ENCODE peak calls at places on chromosomes 3 and 15, in four cellular contexts. N is activated naive CD4-positive, alpha-beta T cell treated with Interleukin-2 at 50 U/mL for 16 hours; U is DMS153; I is EH. R is an unnamed sample.

GRCh38 chr3:195802261-195802701 is 9.4 kb downstream of the MUC4 start:
- DNase-seq in N (peak; percentile 20), U (no peak), I (no peak), R (no peak)

GRCh38 chr3:195268608-195269309 is 2.2 kb downstream of the XXYLT1 start:
- DNase-seq in N (no peak), U (no peak), I (no peak), R (no peak)

GRCh38 chr3:24201301-24201700 is 256.2 kb downstream of the NR1D2 start:
- DNase-seq in N (no peak), U (no peak), I (no peak), R (peak; percentile 79)

GRCh38 chr3:122427857-122428471 is 12.1 kb upstream of the WDR5B start:
- DNase-seq in N (no peak), U (no peak), I (peak; percentile 8), R (no peak)

GRCh38 chr3:66153961-66154923 is 66.6 kb upstream of the SLC25A26 start:
- DNase-seq in N (no peak), U (no peak), I (peak; percentile 62), R (peak; percentile 43)

GRCh38 chr3:120449701-120450216 is 1.0 kb downstream of the FSTL1 start:
- DNase-seq in N (no peak), U (no peak), I (peak; percentile 92), R (peak; percentile 82)

GRCh38 chr15:81074773-81075172 is 59.3 kb upstream of the CFAP161 start:
- DNase-seq in N (no peak), U (no peak), I (no peak), R (no peak)

GRCh38 chr3:129490273-129490675 is 38.2 kb upstream of the RHO start:
- DNase-seq in N (peak; percentile 46), U (peak; percentile 63), I (peak; percentile 94), R (peak; percentile 97)

GRCh38 chr3:45748068-45748467 is 48.3 kb downstream of the SLC6A20 start:
- DNase-seq in N (no peak), U (no peak), I (no peak), R (no peak)

GRCh38 chr15:57213783-57214366 is 162.4 kb upstream of the CGNL1 start:
- DNase-seq in N (no peak), U (no peak), I (peak; percentile 61), R (peak; percentile 75)

GRCh38 chr3:139319428-139320402 is 24.1 kb upstream of the MRPS22 start:
- DNase-seq in N (no peak), U (no peak), I (no peak), R (peak; percentile 23)

GRCh38 chr15:89364741-89365450 is 30.3 kb upstream of the POLG start:
- DNase-seq in N (no peak), U (no peak), I (no peak), R (no peak)

GRCh38 chr15:81929557-81929956 is 116.3 kb downstream of the MEX3B start:
- DNase-seq in N (no peak), U (no peak), I (peak; percentile 21), R (no peak)

GRCh38 chr3:51099794-51100542 is 285.1 kb upstream of the MANF start:
- DNase-seq in N (no peak), U (peak; percentile 32), I (peak; percentile 63), R (peak; percentile 58)

GRCh38 chr3:130761730-130762311 is 15.2 kb upstream of the PIK3R4 start:
- DNase-seq in N (no peak), U (no peak), I (no peak), R (no peak)

GRCh38 chr15:47405768-47406167 is 311.5 kb upstream of the SEMA6D start:
- DNase-seq in N (no peak), U (no peak), I (no peak), R (no peak)

GRCh38 chr3:172070269-172070668 is 30.9 kb downstream of the FNDC3B start:
- DNase-seq in N (no peak), U (no peak), I (no peak), R (no peak)

GRCh38 chr15:32669870-32670623 is 28.5 kb downstream of the SCG5 start:
- DNase-seq in N (no peak), U (no peak), I (peak; percentile 92), R (peak; percentile 90)

GRCh38 chr3:141557961-141558706 is 71.3 kb downstream of the RASA2 start:
- DNase-seq in N (no peak), U (peak; percentile 27), I (no peak), R (no peak)

GRCh38 chr3:67998222-67998760 is 343.9 kb upstream of the SUCLG2 start:
- DNase-seq in N (no peak), U (no peak), I (no peak), R (no peak)

GRCh38 chr3:14605070-14605469 is 46.5 kb upstream of the CCDC174 start:
- DNase-seq in N (no peak), U (no peak), I (no peak), R (peak; percentile 22)

GRCh38 chr3:30075514-30075913 is 530.9 kb upstream of the TGFBR2 start:
- DNase-seq in N (no peak), U (no peak), I (peak; percentile 6), R (no peak)

GRCh38 chr15:63332367-63333078 is 49.1 kb downstream of the CA12 start:
- DNase-seq in N (no peak), U (no peak), I (peak; percentile 98), R (peak; percentile 97)

GRCh38 chr3:53650424-53650823 is 156.0 kb downstream of the CACNA1D start:
- DNase-seq in N (no peak), U (no peak), I (no peak), R (no peak)

GRCh38 chr3:171729452-171730334 is 80.6 kb downstream of the PLD1 start:
- DNase-seq in N (no peak), U (no peak), I (no peak), R (no peak)

GRCh38 chr3:70608434-70608833 is 296.0 kb upstream of the MDFIC2 start:
- DNase-seq in N (no peak), U (no peak), I (no peak), R (no peak)

GRCh38 chr15:63155486-63155885 is 1.8 kb downstream of the RPS27L start:
- DNase-seq in N (no peak), U (no peak), I (no peak), R (no peak)

GRCh38 chr15:86284630-86285029 is 205.0 kb downstream of the AGBL1 start:
- DNase-seq in N (no peak), U (no peak), I (no peak), R (no peak)

GRCh38 chr3:175091426-175092114 is 232.4 kb downstream of the NAALADL2 start:
- DNase-seq in N (no peak), U (no peak), I (no peak), R (no peak)

GRCh38 chr3:177687291-177687690 is 490.0 kb upstream of the TBL1XR1 start:
- DNase-seq in N (no peak), U (no peak), I (no peak), R (no peak)

GRCh38 chr15:67125589-67126502 is 60.4 kb downstream of the SMAD3 start:
- DNase-seq in N (no peak), U (no peak), I (peak; percentile 99), R (peak; percentile 100)

GRCh38 chr3:187491371-187491770 is 123.2 kb downstream of the RTP4 start:
- DNase-seq in N (no peak), U (no peak), I (no peak), R (no peak)

GRCh38 chr15:40244961-40245523 is 6.2 kb downstream of the PAK6 start:
- DNase-seq in N (no peak), U (no peak), I (no peak), R (no peak)

GRCh38 chr15:71278989-71279756 is 163.9 kb downstream of the THSD4 start:
- DNase-seq in N (no peak), U (peak; percentile 85), I (peak; percentile 93), R (peak; percentile 97)

GRCh38 chr15:51335538-51335961 is 2.8 kb downstream of the CYP19A1 start:
- DNase-seq in N (no peak), U (no peak), I (no peak), R (no peak)

GRCh38 chr3:47414161-47414564 is 33.3 kb downstream of the PTPN23 start:
- DNase-seq in N (no peak), U (no peak), I (no peak), R (no peak)

R was measured in fibroblast of mammary gland.